ENCODE peak calls at places on chromosomes 4 and X, in nine cellular contexts. N is GM12865, V is colonic mucosa, F is lower leg skin, H is fibroblast of lung, J is WTC11, X is GM20000, G is fibroblast of the aortic adventitia, C is left ventricle myocardium inferior. P is an unnamed sample.

GRCh38 chrX:19964017-19964710 is 26.7 kb downstream of the BCLAF3 start:
- DNase-seq in F (no peak), V (no peak), N (peak; percentile 54), X (peak; percentile 13), H (no peak), G (no peak), C (no peak), J (no peak), P (no peak)

GRCh38 chr4:11976726-11977263 is 548.1 kb upstream of the HS3ST1 start:
- DNase-seq in H (no peak), X (no peak), F (no peak), C (no peak), V (no peak), G (no peak), J (no peak), N (no peak), P (no peak)

GRCh38 chr4:26288308-26288982 is 32.4 kb upstream of the RBPJ start:
- DNase-seq in V (no peak), H (peak; percentile 65), C (no peak), G (peak; percentile 41), X (peak; percentile 58), J (no peak), N (peak; percentile 86), F (no peak), P (no peak)

GRCh38 chr4:94695389-94695788 is 62.4 kb upstream of the BMPR1B start:
- DNase-seq in X (no peak), H (no peak), V (no peak), N (no peak), C (no peak), J (no peak), G (no peak), F (no peak), P (no peak)

GRCh38 chr4:88751258-88752075 is 53.8 kb upstream of the NAP1L5 start:
- DNase-seq in V (no peak), N (no peak), C (no peak), J (no peak), X (no peak), F (no peak), G (no peak), H (no peak), P (no peak)

GRCh38 chr4:74109894-74110605 is 11.1 kb upstream of the CXCL2 start:
- DNase-seq in J (no peak), V (no peak), H (peak; percentile 81), F (no peak), N (no peak), C (no peak), G (peak; percentile 91), X (no peak), P (no peak)

GRCh38 chrX:12770440-12770839 is 20.8 kb upstream of the PRPS2 start:
- DNase-seq in V (no peak), G (peak; percentile 55), H (peak; percentile 39), J (no peak), F (no peak), N (peak; percentile 24), C (no peak), X (peak; percentile 10), P (no peak)

GRCh38 chr4:154018659-154019058 is 229.8 kb upstream of the SFRP2 start:
- DNase-seq in H (no peak), J (peak; percentile 67), G (no peak), F (no peak), C (no peak), V (no peak), N (peak; percentile 3), X (no peak), P (no peak)

GRCh38 chr4:185082549-185082948 is 60.5 kb upstream of the SLC25A4 start:
- DNase-seq in F (no peak), J (no peak), G (no peak), X (no peak), N (no peak), C (no peak), V (no peak), H (peak; percentile 9), P (no peak)

GRCh38 chr4:19689511-19689910 is 562.2 kb upstream of the SLIT2 start:
- DNase-seq in C (no peak), H (peak; percentile 47), J (no peak), N (no peak), F (no peak), G (peak; percentile 83), X (no peak), V (no peak), P (no peak)

GRCh38 chr4:77699731-77700210 is 94.2 kb downstream of the CXCL13 start:
- DNase-seq in X (no peak), F (no peak), G (peak; percentile 72), N (no peak), J (peak; percentile 33), C (no peak), V (no peak), H (peak; percentile 96), P (no peak)

GRCh38 chrX:69031181-69031580 is 134.1 kb downstream of the PJA1 start:
- DNase-seq in X (no peak), C (no peak), J (peak; percentile 43), F (no peak), H (no peak), G (peak; percentile 7), V (no peak), N (no peak), P (no peak)
- TF ChIP-seq CTCF in X (no peak), C (peak; percentile 43), J (no peak), F (no peak), H (peak; percentile 39), G (peak; percentile 28), V (no peak), N (no peak), P (peak; percentile 40)

DNA sequence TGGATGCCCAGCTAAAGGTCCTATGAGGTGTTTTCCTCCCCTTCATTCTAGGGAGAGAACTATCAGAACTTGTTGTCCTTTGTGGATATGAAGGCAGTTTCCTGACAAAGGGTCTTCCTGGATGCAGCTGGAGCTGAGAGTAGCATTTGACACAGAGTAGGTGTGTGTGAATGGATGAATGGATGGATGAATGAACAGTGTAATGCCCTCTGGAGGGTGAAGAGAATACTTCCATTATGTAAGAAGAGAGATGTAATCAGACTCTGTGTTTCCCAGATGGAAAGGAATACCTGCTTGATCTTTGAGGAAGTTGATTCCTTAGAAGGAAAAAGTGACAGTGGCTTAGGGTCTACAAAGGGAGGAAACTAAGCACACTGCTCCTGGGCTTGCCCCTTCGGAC is 55.4 kb upstream of the AADAT start:
- DNase-seq in V (no peak), C (no peak), N (no peak), F (no peak), X (no peak), J (no peak), G (no peak), H (no peak), P (no peak)
- TF ChIP-seq CTCF in V (no peak), C (no peak), N (no peak), F (no peak), X (no peak), J (no peak), G (no peak), H (no peak), P (no peak)

DNA sequence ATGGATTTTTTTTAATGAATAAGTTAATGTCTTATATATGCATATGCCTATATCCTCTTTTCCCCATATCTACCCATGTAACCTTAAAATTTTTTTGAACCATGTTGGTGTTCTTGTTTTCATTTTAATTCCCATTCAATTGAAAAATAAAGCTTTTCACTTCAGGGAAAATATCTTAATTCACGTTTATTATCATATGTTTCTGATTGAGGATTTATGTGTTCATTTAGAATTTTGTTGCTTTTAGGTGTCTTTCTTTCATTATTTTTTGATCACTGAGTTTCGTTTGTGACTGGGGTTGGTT is 29.1 kb downstream of the HADH start:
- DNase-seq in J (no peak), F (no peak), V (no peak), H (no peak), C (no peak), G (no peak), X (no peak), N (no peak), P (no peak)
- TF ChIP-seq CTCF in J (no peak), F (no peak), V (no peak), H (no peak), C (no peak), G (no peak), X (no peak), N (no peak), P (no peak)

DNA sequence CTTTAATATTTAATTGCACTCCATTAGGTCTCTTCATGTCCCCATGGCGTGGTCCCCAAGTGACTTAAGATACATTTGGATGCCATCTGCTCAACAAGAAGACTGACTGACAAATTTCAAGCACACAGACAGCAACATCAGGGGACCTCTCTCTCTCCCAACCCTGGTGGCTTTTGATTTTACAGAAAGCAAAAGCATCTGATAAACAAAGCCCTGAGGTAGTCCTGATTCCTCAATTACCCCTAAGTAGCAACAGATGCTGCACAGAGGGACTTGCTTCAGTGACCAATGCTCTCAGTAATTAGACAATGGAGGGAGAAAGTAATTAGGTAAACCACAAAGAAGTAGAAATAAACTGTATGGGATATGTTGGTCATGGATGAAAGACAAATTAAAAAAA is 426.4 kb downstream of the INPP4B start:
- DNase-seq in G (no peak), V (no peak), C (no peak), N (no peak), J (no peak), F (no peak), X (no peak), H (no peak), P (no peak)
- TF ChIP-seq CTCF in G (no peak), V (no peak), C (no peak), N (no peak), J (no peak), F (no peak), X (no peak), H (no peak), P (no peak)